ENCODE peak calls at places on chromosomes 4 and X, in four cellular contexts. N, F, Q and A are unnamed samples.

GRCh38 chr4:26885912-26886274 is 25.3 kb downstream of the STIM2 start:
- DNase-seq in N (peak), F (no peak), Q (no peak), A (no peak)

GRCh38 chrX:2989565-2989964 is 16.8 kb upstream of the ARSH start:
- DNase-seq in N (no peak), F (no peak), Q (no peak), A (no peak)

GRCh38 chr4:126784966-126785580 is 847.7 kb upstream of the INTU start:
- DNase-seq in N (no peak), F (no peak), Q (no peak), A (no peak)

GRCh38 chrX:153853180-153853901 is 23.0 kb upstream of the PDZD4 start:
- DNase-seq in N (no peak), F (peak), Q (no peak), A (no peak)

GRCh38 chrX:108396188-108396885 is 41.9 kb downstream of the COL4A6 start:
- DNase-seq in N (no peak), F (no peak), Q (no peak), A (no peak)

GRCh38 chrX:81174286-81174685 is 27.4 kb downstream of the HMGN5 start:
- DNase-seq in N (no peak), F (no peak), Q (no peak), A (no peak)

GRCh38 chr4:158934996-158935669 is 166.3 kb downstream of the FNIP2 start:
- DNase-seq in N (no peak), F (no peak), Q (no peak), A (no peak)

GRCh38 chr4:128835498-128836222 is 26.2 kb downstream of the JADE1 start:
- DNase-seq in N (no peak), F (peak), Q (no peak), A (peak)

GRCh38 chr4:158170691-158171455 is 2.0 kb downstream of the GASK1B start:
- DNase-seq in N (peak), F (peak), Q (no peak), A (peak)

GRCh38 chr4:19983072-19983471 is 268.6 kb upstream of the SLIT2 start:
- DNase-seq in N (no peak), F (no peak), Q (no peak), A (no peak)

GRCh38 chrX:115229337-115229991 is 4.4 kb downstream of the LRCH2 start:
- DNase-seq in N (no peak), F (no peak), Q (no peak), A (no peak)

GRCh38 chrX:22314692-22315091 is 42.0 kb downstream of the CBLL2 start:
- DNase-seq in N (no peak), F (no peak), Q (no peak), A (no peak)

GRCh38 chrX:101206471-101206870 is 13.1 kb upstream of the DRP2 start:
- DNase-seq in N (no peak), F (no peak), Q (peak), A (no peak)

GRCh38 chrX:112081781-112082482 is 644 bp downstream of the TRPC5 start:
- DNase-seq in N (no peak), F (no peak), Q (no peak), A (no peak)

GRCh38 chrX:15498741-15499140 is 1.9 kb upstream of the BMX start:
- DNase-seq in N (no peak), F (no peak), Q (no peak), A (no peak)

GRCh38 chrX:15497865-15498264 is 2.7 kb upstream of the BMX start:
- DNase-seq in N (peak), F (no peak), Q (peak), A (no peak)

GRCh38 chrX:15496809-15497208 is 3.7 kb upstream of the PIR start:
- DNase-seq in N (no peak), F (no peak), Q (no peak), A (no peak)

GRCh38 chrX:15495801-15496200 is 2.7 kb upstream of the PIR start:
- DNase-seq in N (no peak), F (no peak), Q (no peak), A (no peak)

DNA sequence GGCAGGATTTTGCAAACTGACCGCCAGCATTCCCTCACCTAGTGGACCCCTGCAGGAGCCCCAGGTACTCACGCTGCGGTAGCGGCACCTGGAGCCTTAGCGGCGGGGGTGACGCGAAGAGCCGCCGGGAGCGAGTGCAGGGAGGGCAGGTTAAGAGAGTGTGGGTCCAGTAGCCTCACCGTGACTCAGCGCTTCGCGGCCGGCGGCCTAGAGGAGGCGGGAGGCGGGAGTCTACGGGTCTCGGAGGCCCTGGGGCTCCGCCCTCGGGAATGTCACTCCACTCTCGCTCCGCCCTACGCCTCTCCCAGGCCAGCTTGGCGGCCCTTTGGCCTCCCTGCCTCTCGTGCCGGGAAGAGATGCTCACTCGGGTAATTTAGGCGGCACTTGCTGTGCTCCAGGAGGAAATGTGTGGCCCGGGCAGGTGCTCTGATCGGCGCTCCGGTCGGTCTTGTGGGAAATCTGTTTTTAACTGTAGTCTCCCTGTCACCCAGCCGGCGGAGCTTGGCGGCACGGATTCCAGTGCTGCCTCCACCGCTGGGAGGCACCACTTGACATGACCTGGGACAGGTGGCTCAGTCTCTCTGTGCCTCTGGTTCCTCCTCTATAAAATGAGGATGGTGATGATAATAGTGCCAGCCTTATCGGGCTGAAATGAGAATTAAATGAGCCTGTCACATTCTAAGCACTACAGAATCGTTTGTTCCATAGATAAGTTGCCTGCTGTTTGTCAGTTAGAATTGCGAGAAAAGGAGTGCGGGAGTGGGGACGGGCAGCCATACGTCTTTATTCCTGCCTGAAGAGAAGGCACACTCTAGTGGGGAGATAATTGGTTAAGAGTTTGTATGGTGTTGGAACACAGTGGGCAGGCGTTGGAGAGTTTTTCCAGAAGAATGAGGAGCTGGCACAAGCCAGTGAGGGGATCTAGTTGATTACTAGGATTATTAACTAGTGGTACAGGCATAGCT is at the start of gene PIR:
- DNase-seq in N (peak), F (peak), Q (peak), A (peak)
- H3K27ac ChIP-seq in N (peak), F (no peak), Q (peak), A (peak)

GRCh38 chrX:17632942-17633341 is 104.4 kb upstream of the SCML1 start:
- DNase-seq in N (no peak), F (no peak), Q (no peak), A (no peak)
- H3K27ac ChIP-seq in N (no peak), F (no peak), Q (no peak), A (no peak)

GRCh38 chr4:139015948-139016451 is 419 bp downstream of the NOCT start:
- DNase-seq in N (peak), F (peak), Q (no peak), A (peak)
- H3K27ac ChIP-seq in N (peak), F (peak), Q (peak), A (peak)

GRCh38 chrX:10110316-10110932 is 46.4 kb upstream of the CLCN4 start:
- DNase-seq in N (no peak), F (no peak), Q (no peak), A (no peak)
- H3K27ac ChIP-seq in N (peak), F (no peak), Q (no peak), A (peak)